ENCODE peak calls at places on chromosomes 11 and 22, in four cellular contexts. N is AG09319; U is naive thymus-derived CD8-positive, alpha-beta T cell; C is adrenal gland. K is an unnamed sample.

GRCh38 chr11:132289590-132290256 is 919.3 kb downstream of the NTM start:
- DNase-seq in N (no peak), U (no peak), C (no peak), K (no peak)

GRCh38 chr22:50173221-50173982 is 2.9 kb downstream of the PANX2 start:
- DNase-seq in N (no peak), U (no peak), C (no peak), K (no peak)

GRCh38 chr11:3129591-3130268 is 35.4 kb downstream of the OSBPL5 start:
- DNase-seq in N (no peak), U (no peak), C (peak), K (no peak)

GRCh38 chr22:17056807-17057206 is 28.0 kb upstream of the IL17RA start:
- DNase-seq in N (no peak), U (no peak), C (no peak), K (no peak)

GRCh38 chr11:6431861-6432260 is 8.9 kb downstream of the HPX start:
- DNase-seq in N (peak), U (no peak), C (no peak), K (peak)

GRCh38 chr11:1763796-1764661 is at the start of gene CTSD:
- DNase-seq in N (peak), U (peak), C (peak), K (peak)

GRCh38 chr11:15688351-15688792 is 573.6 kb downstream of the INSC start:
- DNase-seq in N (no peak), U (no peak), C (no peak), K (no peak)

GRCh38 chr22:36467042-36467810 is 14.2 kb downstream of the TXN2 start:
- DNase-seq in N (no peak), U (no peak), C (peak), K (peak)

GRCh38 chr11:65700377-65700776 is 11.7 kb upstream of the KAT5 start:
- DNase-seq in N (no peak), U (no peak), C (no peak), K (no peak)

K was measured in HCT116.